ENCODE peak calls at places on chromosomes 7 and 10, in eight cellular contexts. B is mucosa of descending colon, H is ovary, C is hepatocyte, J is heart left ventricle, O is transverse colon, Y is aorta, P is vagina. M is an unnamed sample. For H3K4me1, the result is how much of the 10 kb centered on the place peaks cover.

GRCh38 chr7:148918058-148918596 is 34.0 kb upstream of the EZH2 start:
- DNase-seq in J (no peak), Y (no peak), C (no peak), P (no peak), O (no peak), B (no peak), H (no peak), M (no peak)

GRCh38 chr7:139494835-139495568 is 11.5 kb upstream of the KLRG2 start:
- DNase-seq in B (no peak), P (no peak), C (no peak), Y (no peak), H (no peak), J (no peak), O (no peak), M (no peak)

GRCh38 chr10:103668351-103669242 is 175.1 kb downstream of the NEURL1 start:
- DNase-seq in O (peak), B (peak), P (no peak), J (peak), Y (peak), H (peak), C (no peak), M (no peak)

GRCh38 chr7:138980575-138981285 is 459 bp downstream of the KIAA1549 start:
- DNase-seq in Y (no peak), C (peak), B (no peak), J (no peak), H (no peak), P (no peak), O (no peak), M (no peak)

GRCh38 chr7:13742719-13743640 is 246.5 kb downstream of the ETV1 start:
- DNase-seq in Y (no peak), P (no peak), J (no peak), B (peak), C (peak), H (no peak), O (peak), M (no peak)

GRCh38 chr10:79350407-79351154 is 3.3 kb downstream of the PPIF start:
- DNase-seq in P (peak), H (no peak), Y (peak), C (no peak), J (no peak), B (no peak), O (no peak), M (no peak)

GRCh38 chr7:57425239-57425944 is 24.6 kb upstream of the ZNF716 start:
- DNase-seq in B (no peak), C (no peak), J (no peak), Y (no peak), O (no peak), H (no peak), P (no peak), M (no peak)

GRCh38 chr10:29636178-29636577 is 1.4 kb upstream of the SVIL start:
- DNase-seq in P (peak), J (no peak), O (no peak), H (no peak), Y (no peak), C (no peak), B (no peak), M (no peak)

GRCh38 chr10:36499696-36500095 is 625.7 kb upstream of the ANKRD30A start:
- DNase-seq in P (no peak), Y (no peak), J (no peak), H (no peak), C (no peak), O (no peak), B (no peak), M (no peak)

GRCh38 chr10:9762966-9763656 is 1254.6 kb upstream of the CELF2 start:
- DNase-seq in H (no peak), B (no peak), O (no peak), J (no peak), P (no peak), C (no peak), Y (no peak), M (no peak)

GRCh38 chr10:71741029-71741428 is 21.5 kb upstream of the C10orf105 start:
- DNase-seq in P (no peak), B (no peak), C (no peak), J (no peak), Y (no peak), O (no peak), H (no peak), M (no peak)
- H3K4me1 ChIP-seq in P (under half), B (under half), C (under half), J (half or more), Y (under half), O (under half), H (under half), M (under half)

DNA sequence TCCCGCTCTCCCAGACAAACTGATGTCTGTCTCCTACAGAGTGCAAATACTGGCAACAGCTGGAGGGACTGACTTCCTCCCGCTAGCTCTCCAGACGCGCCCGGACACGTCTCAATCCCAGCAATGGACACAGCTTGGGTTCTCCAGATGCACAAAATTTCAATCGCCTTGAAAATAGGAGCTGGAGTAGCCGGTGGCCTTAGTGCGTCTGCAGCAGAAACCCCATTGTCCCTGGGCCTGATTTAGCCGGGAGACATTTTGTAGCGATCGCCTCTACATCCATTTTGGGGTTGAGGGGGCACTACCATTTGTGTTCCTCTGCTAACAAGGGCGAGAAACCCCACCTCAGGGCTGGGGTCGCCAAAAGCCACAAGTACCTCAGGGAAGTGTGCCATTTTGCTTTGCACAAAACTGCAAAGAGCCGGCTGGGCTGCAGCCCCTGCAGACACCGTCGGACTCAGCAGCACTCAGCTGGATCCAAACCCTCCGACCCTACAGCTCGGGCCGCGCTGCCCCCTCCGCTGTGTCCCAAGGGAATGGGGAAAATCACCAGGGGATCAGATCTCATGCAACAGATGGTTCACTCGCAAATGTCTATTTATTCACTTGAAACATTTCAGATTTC is 5.9 kb downstream of the CPA2 start:
- DNase-seq in P (peak), C (no peak), O (no peak), H (no peak), J (no peak), B (no peak), Y (no peak), M (no peak)
- H3K4me3 ChIP-seq in P (peak), C (no peak), O (no peak), H (no peak), J (peak), B (no peak), Y (peak), M (no peak)

DNA sequence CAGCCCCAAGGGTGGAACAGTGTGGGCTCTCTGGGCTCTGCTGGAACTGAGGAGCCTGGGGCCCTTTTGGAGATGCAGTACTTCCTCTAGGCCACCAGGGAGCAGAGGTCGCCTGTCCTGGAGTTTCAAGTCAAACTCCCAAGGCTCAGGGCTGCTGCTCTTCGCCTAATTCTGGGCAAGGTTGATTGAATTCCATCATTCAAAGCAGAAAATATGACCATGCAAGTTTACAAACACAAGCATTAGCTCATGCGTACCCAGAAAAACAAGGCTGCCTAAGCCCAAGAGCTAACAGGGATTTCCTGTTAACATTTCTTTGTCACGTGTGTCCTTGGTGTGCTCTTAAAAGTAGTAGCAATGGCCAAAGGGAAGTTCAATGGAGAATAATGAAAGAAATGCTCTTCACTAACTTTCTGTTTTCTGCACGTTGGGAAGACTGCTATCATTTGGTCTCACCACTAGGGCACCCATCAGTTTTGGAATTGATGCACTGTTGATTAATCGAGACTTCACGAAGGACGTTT is 20.1 kb downstream of the LDB3 start:
- DNase-seq in B (peak), H (peak), Y (no peak), P (no peak), J (peak), O (peak), C (peak), M (peak)
- H3K4me1 ChIP-seq in B (under half), H (under half), Y (under half), P (under half), J (under half), O (under half), C (under half), M (under half)

GRCh38 chr7:127254163-127254684 is 1.5 kb upstream of the GRM8 start:
- DNase-seq in J (no peak), B (no peak), Y (no peak), P (no peak), H (no peak), O (no peak), C (no peak), M (no peak)
- H3K4me3 ChIP-seq in J (no peak), B (no peak), Y (no peak), P (peak), H (no peak), O (no peak), C (no peak), M (peak)

GRCh38 chr7:113483657-113484056 is 365.3 kb upstream of the SMIM30 start:
- DNase-seq in C (no peak), J (no peak), Y (no peak), H (no peak), B (no peak), P (no peak), O (no peak), M (no peak)

DNA sequence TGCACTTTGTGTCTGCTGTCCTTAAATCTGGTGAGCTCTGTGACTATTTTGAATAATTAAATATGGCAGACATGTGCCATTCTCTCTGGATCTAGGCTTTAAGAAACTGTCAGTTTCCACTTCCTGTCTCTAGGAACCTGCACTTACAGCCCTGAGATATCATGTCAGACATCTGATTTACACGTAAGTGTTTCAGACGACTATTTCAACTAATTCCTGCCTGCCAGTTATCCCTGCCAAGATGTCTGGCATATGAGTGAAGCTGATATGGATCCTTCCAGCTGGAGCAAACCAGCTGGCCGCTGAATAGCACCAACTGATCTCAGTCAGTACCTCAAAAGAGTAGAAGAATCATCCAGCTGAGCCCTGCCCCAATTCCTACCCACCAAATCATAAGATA is 362.2 kb upstream of the SMIM30 start:
- DNase-seq in C (no peak), B (no peak), P (no peak), H (no peak), O (no peak), J (no peak), Y (no peak), M (no peak)
- H3K4me1 ChIP-seq in C (under half), B (under half), P (under half), H (under half), O (under half), J (under half), Y (under half), M (under half)

DNA sequence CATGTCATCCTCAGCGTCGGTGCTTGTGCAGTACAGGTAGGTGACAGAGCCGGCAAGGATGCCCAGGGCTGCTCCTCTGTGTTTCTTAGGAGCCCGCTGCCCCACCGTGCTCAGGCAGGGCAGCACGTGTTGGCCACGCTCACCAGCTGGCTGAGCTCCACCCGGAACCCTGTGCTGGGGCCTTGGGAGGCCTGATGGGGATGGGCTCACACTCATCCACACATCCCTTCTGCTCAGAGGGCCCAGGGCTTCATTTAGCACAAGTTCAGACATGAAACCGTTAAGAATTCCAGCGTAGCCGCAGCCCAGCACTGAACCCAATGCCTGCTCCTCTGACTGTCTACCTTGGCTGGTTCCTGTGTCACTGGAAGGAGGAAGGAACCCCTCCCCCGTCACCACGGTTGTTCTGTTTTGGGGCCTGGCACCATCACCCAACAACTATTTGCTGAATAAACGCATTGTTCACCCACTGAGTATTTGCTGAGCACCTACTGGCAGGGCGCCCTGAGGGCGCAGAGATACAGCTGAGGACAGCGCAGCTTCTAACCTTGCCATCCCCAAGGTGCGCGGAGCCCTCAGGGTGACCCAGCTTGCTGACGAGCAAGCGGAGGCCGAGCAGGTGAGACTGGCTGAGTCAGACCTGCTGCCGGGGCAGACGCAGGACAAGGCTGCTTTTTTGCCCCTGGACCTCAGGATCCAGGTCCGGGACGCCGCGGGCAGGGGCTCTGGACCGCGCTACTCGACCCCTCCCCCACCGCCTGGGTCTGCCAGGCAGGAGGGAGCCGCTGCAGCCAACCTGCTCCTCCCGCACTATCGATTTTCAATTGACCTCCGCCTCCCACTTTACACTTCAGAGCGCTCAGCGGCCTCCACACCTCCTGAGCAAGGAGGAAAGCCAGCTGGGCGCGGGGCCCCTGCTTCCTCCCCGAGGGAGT is 50.6 kb upstream of the RET start:
- DNase-seq in H (no peak), B (no peak), O (no peak), Y (no peak), P (no peak), J (no peak), C (no peak), M (peak)
- H3K4me3 ChIP-seq in H (no peak), B (no peak), O (no peak), Y (no peak), P (no peak), J (no peak), C (no peak), M (no peak)

DNA sequence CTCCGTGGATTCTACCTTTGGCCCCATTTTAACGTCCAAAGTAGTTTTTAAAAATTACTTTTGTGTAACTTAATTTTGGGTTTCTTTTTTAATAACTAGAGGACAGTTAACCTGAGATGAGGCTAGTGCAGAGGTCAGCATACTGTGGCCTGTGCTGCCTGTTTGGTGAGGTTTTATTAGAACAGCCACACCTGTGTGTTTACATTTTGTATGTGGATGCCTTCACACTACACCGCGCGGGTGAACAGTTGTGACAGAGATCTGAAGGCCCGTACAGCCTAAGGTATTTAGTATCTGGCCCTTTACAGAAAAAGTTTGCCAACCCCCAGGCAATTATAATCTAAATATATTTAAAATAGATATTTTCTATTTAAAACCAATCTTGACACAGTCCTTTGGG is 46.9 kb downstream of the STK17A start:
- DNase-seq in B (no peak), C (no peak), P (no peak), O (no peak), H (no peak), J (no peak), Y (no peak), M (no peak)
- H3K4me1 ChIP-seq in B (under half), C (under half), P (under half), O (under half), H (under half), J (under half), Y (under half), M (under half)

GRCh38 chr7:143343596-143343995 is 18.9 kb downstream of the FAM131B start:
- DNase-seq in C (no peak), Y (no peak), P (no peak), J (no peak), O (no peak), H (no peak), B (no peak), M (no peak)

GRCh38 chr7:143341842-143342241 is 20.7 kb downstream of the FAM131B start:
- DNase-seq in C (no peak), H (no peak), P (no peak), B (no peak), Y (no peak), J (no peak), O (no peak), M (no peak)

GRCh38 chr7:143347950-143348349 is 14.6 kb downstream of the FAM131B start:
- DNase-seq in B (no peak), C (no peak), Y (no peak), H (no peak), J (no peak), P (no peak), O (no peak), M (no peak)

GRCh38 chr7:143345428-143345900 is 17.0 kb downstream of the FAM131B start:
- DNase-seq in O (peak), B (peak), H (no peak), P (no peak), C (peak), Y (no peak), J (peak), M (peak)

GRCh38 chr7:143346018-143346417 is 16.5 kb downstream of the FAM131B start:
- DNase-seq in B (no peak), P (no peak), H (no peak), O (no peak), C (no peak), Y (no peak), J (no peak), M (no peak)
- H3K4me3 ChIP-seq in B (no peak), P (no peak), H (no peak), O (no peak), C (no peak), Y (no peak), J (no peak), M (no peak)

GRCh38 chr10:87974769-87975168 is 111.3 kb downstream of the PTEN start:
- DNase-seq in P (no peak), C (no peak), J (no peak), Y (no peak), O (no peak), B (no peak), H (no peak), M (no peak)

GRCh38 chr10:87978166-87978565 is 114.7 kb downstream of the PTEN start:
- DNase-seq in H (no peak), P (no peak), J (no peak), O (no peak), C (no peak), Y (no peak), B (no peak), M (no peak)

GRCh38 chr10:87976101-87976743 is 112.8 kb downstream of the PTEN start:
- DNase-seq in O (no peak), P (no peak), C (no peak), J (no peak), B (no peak), Y (no peak), H (no peak), M (no peak)

GRCh38 chr10:87974130-87974529 is 110.7 kb downstream of the PTEN start:
- DNase-seq in J (no peak), Y (no peak), B (no peak), H (no peak), C (no peak), O (no peak), P (no peak), M (no peak)

DNA sequence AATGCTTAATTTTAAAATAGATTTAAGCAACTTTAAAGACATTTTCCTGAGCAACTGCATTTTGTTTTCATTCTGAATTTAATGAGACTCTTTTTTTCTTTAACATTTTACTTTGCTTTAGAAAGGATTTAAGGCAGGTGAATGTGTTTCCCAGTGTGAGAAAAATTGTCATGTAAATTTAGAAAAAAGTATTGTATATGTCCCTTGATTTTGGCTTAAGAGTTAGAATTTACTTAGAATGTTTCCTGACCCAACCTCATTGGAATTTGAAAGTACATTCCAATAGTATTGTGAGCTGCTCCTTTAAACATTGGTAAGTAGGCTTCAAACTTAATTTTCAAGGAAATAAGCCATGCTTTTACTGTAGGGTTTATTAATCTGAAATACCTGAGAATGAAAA is 110.2 kb downstream of the PTEN start:
- DNase-seq in P (no peak), O (no peak), J (no peak), B (no peak), C (no peak), H (no peak), Y (no peak), M (no peak)
- H3K4me1 ChIP-seq in P (under half), O (under half), J (under half), B (under half), C (under half), H (under half), Y (under half), M (under half)

M was measured in right lobe of liver.